ENCODE peak calls at places on chromosome 19, in six cellular contexts. F is COLO829; R is GM18507; M is naive thymus-derived CD4-positive, alpha-beta T cell; T is Caco-2; N is activated B cell treated with CpG ODN at 0.5 μM for 24 hours. P is an unnamed sample.

GRCh38 chr19:55697698-55698097 is 22.7 kb downstream of the EPN1 start:
- DNase-seq in F (no peak), N (no peak), T (no peak), R (no peak), M (no peak), P (no peak)

GRCh38 chr19:45406165-45406956 is at the start of gene POLR1G:
- DNase-seq in T (peak; percentile 88), R (peak; percentile 89), F (peak; percentile 97), N (peak; percentile 74), M (peak; percentile 74), P (peak; percentile 19)

GRCh38 chr19:38985262-38985661 is 9.7 kb upstream of the FBXO17 start:
- DNase-seq in F (no peak), M (no peak), N (no peak), R (no peak), T (no peak), P (no peak)

GRCh38 chr19:13846533-13847032 is 30.4 kb upstream of the NANOS3 start:
- DNase-seq in F (peak; percentile 83), N (peak; percentile 92), R (peak; percentile 82), T (peak; percentile 81), M (peak; percentile 98), P (no peak)

GRCh38 chr19:6528544-6529121 is 2.2 kb upstream of the TNFSF9 start:
- DNase-seq in R (no peak), F (peak; percentile 91), M (no peak), N (peak; percentile 41), T (no peak), P (peak; percentile 8)

GRCh38 chr19:53365899-53366493 is 491 bp downstream of the ZNF525 start:
- DNase-seq in T (peak; percentile 30), R (no peak), F (no peak), M (peak; percentile 42), N (no peak), P (no peak)

GRCh38 chr19:1000095-1000494 is at the start of gene GRIN3B:
- DNase-seq in N (peak; percentile 48), M (peak; percentile 52), R (no peak), F (peak; percentile 32), T (peak; percentile 75), P (no peak)

GRCh38 chr19:42132030-42132628 is at the start of gene POU2F2:
- DNase-seq in F (no peak), M (peak; percentile 93), T (no peak), N (peak; percentile 86), R (no peak), P (no peak)

GRCh38 chr19:11265785-11266236 is 3.5 kb upstream of the DOCK6 start:
- DNase-seq in F (no peak), N (no peak), T (peak; percentile 94), M (no peak), R (no peak), P (no peak)

GRCh38 chr19:11264452-11265176 is 2.3 kb upstream of the DOCK6 start:
- DNase-seq in N (no peak), R (no peak), F (no peak), T (peak; percentile 83), M (no peak), P (no peak)

GRCh38 chr19:11201791-11202190 is 4.4 kb upstream of the KANK2 start:
- DNase-seq in F (no peak), T (no peak), R (no peak), M (no peak), N (no peak), P (no peak)

P was measured in cerebellar nuclear complex.